ENCODE peak calls at places on chromosomes 12 and 14, in four cellular contexts. One of them, this sample, is unnamed.

GRCh38 chr12:54032627-54033100 is at the start of gene HOXC5:
- DNase-seq in GM20000: peak; percentile 93
- DNase-seq in mesothelial cell of epicardium: no peak
- DNase-seq in cardiac muscle cell: peak; percentile 69
- DNase-seq in this sample: peak; percentile 89

GRCh38 chr12:22447223-22447622 is 97.1 kb downstream of the C2CD5 start:
- DNase-seq in GM20000: no peak
- DNase-seq in mesothelial cell of epicardium: no peak
- DNase-seq in cardiac muscle cell: no peak
- DNase-seq in this sample: no peak

GRCh38 chr12:93829073-93829472 is 151.9 kb downstream of the CRADD start:
- DNase-seq in GM20000: no peak
- DNase-seq in mesothelial cell of epicardium: no peak
- DNase-seq in cardiac muscle cell: no peak
- DNase-seq in this sample: no peak

GRCh38 chr12:24416423-24417109 is 467.1 kb upstream of the SOX5 start:
- DNase-seq in cardiac muscle cell: no peak
- DNase-seq in GM20000: no peak
- DNase-seq in mesothelial cell of epicardium: no peak
- DNase-seq in this sample: no peak

GRCh38 chr14:57492859-57493258 is 798 bp downstream of the CCDC198 start:
- DNase-seq in mesothelial cell of epicardium: no peak
- DNase-seq in GM20000: no peak
- DNase-seq in cardiac muscle cell: no peak
- DNase-seq in this sample: no peak

GRCh38 chr12:94244165-94245133 is 96.1 kb downstream of the PLXNC1 start:
- DNase-seq in cardiac muscle cell: no peak
- DNase-seq in GM20000: peak; percentile 52
- DNase-seq in mesothelial cell of epicardium: no peak
- DNase-seq in this sample: no peak

GRCh38 chr12:79682593-79682992 is 8.2 kb downstream of the PAWR start:
- DNase-seq in GM20000: no peak
- DNase-seq in mesothelial cell of epicardium: no peak
- DNase-seq in cardiac muscle cell: no peak
- DNase-seq in this sample: no peak

GRCh38 chr14:61569308-61569707 is 126.0 kb upstream of the HIF1A start:
- DNase-seq in GM20000: peak; percentile 28
- DNase-seq in mesothelial cell of epicardium: no peak
- DNase-seq in cardiac muscle cell: no peak
- DNase-seq in this sample: no peak

GRCh38 chr14:61535032-61535431 is 160.3 kb upstream of the HIF1A start:
- DNase-seq in mesothelial cell of epicardium: no peak
- DNase-seq in GM20000: no peak
- DNase-seq in cardiac muscle cell: no peak
- DNase-seq in this sample: no peak

GRCh38 chr12:105330938-105331804 is 680 bp downstream of the C12orf75 start:
- DNase-seq in mesothelial cell of epicardium: peak; percentile 24
- DNase-seq in cardiac muscle cell: no peak
- DNase-seq in GM20000: peak; percentile 39
- DNase-seq in this sample: peak; percentile 71

GRCh38 chr14:90368946-90369721 is 27.7 kb upstream of the CALM1 start:
- DNase-seq in mesothelial cell of epicardium: no peak
- DNase-seq in cardiac muscle cell: no peak
- DNase-seq in GM20000: no peak
- DNase-seq in this sample: no peak

GRCh38 chr12:12153596-12153995 is 82.9 kb downstream of the BCL2L14 start:
- DNase-seq in cardiac muscle cell: no peak
- DNase-seq in GM20000: no peak
- DNase-seq in mesothelial cell of epicardium: no peak
- DNase-seq in this sample: no peak
- TF ChIP-seq CTCF in cardiac muscle cell: no peak
- TF ChIP-seq CTCF in GM20000: no peak
- TF ChIP-seq CTCF in mesothelial cell of epicardium: no peak
- TF ChIP-seq CTCF in this sample: no peak

GRCh38 chr14:100541621-100542560 is 45.3 kb downstream of the BEGAIN start:
- DNase-seq in cardiac muscle cell: no peak
- DNase-seq in mesothelial cell of epicardium: no peak
- DNase-seq in GM20000: no peak
- DNase-seq in this sample: no peak

GRCh38 chr14:100539766-100540140 is 47.5 kb downstream of the BEGAIN start:
- DNase-seq in cardiac muscle cell: no peak
- DNase-seq in GM20000: no peak
- DNase-seq in mesothelial cell of epicardium: no peak
- DNase-seq in this sample: no peak

GRCh38 chr14:100539319-100539645 is 47.9 kb downstream of the BEGAIN start:
- DNase-seq in GM20000: no peak
- DNase-seq in mesothelial cell of epicardium: no peak
- DNase-seq in cardiac muscle cell: no peak
- DNase-seq in this sample: no peak

GRCh38 chr14:100540926-100541620 is 46.1 kb downstream of the BEGAIN start:
- DNase-seq in mesothelial cell of epicardium: no peak
- DNase-seq in GM20000: no peak
- DNase-seq in cardiac muscle cell: no peak
- DNase-seq in this sample: no peak

DNA sequence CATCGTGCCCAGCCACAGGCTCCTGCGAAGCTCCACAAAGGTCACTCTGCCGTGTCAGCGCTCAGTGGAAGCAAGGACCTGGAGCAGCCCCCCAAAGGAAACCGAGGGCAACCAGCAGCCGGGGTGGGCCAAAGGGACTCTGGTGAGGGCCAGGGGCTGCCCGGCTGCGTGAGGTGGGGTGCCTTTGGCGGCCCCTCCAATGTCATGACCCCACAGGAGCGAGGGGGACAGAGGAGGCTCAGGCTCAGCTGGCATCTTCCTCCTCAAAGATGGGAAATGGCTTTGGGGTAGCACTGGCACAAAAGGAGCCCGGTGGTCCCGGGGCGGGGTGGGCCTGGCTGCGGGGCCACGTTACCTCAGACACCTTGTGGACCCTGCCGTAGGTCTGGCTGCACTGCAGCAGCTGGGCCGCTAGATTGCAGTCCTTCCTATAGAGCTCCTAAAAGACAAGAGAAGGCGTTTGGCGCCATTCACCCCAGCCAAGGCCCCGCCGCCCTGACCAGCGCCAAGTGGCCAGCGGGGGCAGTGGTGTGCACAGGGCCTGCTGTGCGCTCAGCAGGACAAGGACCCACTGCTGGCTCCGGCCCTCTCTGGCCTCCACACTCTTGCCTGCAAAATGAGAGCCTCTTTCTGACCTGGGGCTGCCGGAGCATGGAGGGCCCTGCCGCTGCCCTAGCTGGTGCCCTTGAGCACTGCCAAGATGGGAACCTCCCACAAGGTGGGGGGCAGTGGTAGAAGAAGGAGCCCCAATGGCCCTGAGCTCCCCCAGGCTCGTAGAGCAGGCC is 46.9 kb downstream of the BEGAIN start:
- DNase-seq in GM20000: no peak
- DNase-seq in mesothelial cell of epicardium: no peak
- DNase-seq in cardiac muscle cell: peak; percentile 35
- DNase-seq in this sample: no peak
- TF ChIP-seq CTCF in GM20000: no peak
- TF ChIP-seq CTCF in mesothelial cell of epicardium: no peak
- TF ChIP-seq CTCF in cardiac muscle cell: peak; percentile 33
- TF ChIP-seq CTCF in this sample: peak; percentile 59

GRCh38 chr12:39365364-39366001 is 77.4 kb downstream of the KIF21A start:
- DNase-seq in cardiac muscle cell: no peak
- DNase-seq in mesothelial cell of epicardium: no peak
- DNase-seq in GM20000: no peak
- DNase-seq in this sample: no peak
- TF ChIP-seq CTCF in cardiac muscle cell: peak; percentile 33
- TF ChIP-seq CTCF in mesothelial cell of epicardium: peak; percentile 25
- TF ChIP-seq CTCF in GM20000: no peak
- TF ChIP-seq CTCF in this sample: peak; percentile 37

GRCh38 chr12:125351788-125352187 is 286.6 kb downstream of the AACS start:
- DNase-seq in mesothelial cell of epicardium: no peak
- DNase-seq in cardiac muscle cell: no peak
- DNase-seq in GM20000: no peak
- DNase-seq in this sample: no peak
- TF ChIP-seq CTCF in mesothelial cell of epicardium: peak; percentile 38
- TF ChIP-seq CTCF in cardiac muscle cell: no peak
- TF ChIP-seq CTCF in GM20000: no peak
- TF ChIP-seq CTCF in this sample: no peak

GRCh38 chr12:119156401-119156800 is 22.3 kb upstream of the HSPB8 start:
- DNase-seq in cardiac muscle cell: no peak
- DNase-seq in GM20000: no peak
- DNase-seq in mesothelial cell of epicardium: no peak
- DNase-seq in this sample: no peak
- TF ChIP-seq CTCF in cardiac muscle cell: peak; percentile 36
- TF ChIP-seq CTCF in GM20000: no peak
- TF ChIP-seq CTCF in mesothelial cell of epicardium: no peak
- TF ChIP-seq CTCF in this sample: no peak

GRCh38 chr14:54489318-54489683 is 521 bp upstream of the GMFB start:
- DNase-seq in GM20000: no peak
- DNase-seq in cardiac muscle cell: no peak
- DNase-seq in mesothelial cell of epicardium: no peak
- DNase-seq in this sample: no peak
- TF ChIP-seq CTCF in GM20000: no peak
- TF ChIP-seq CTCF in cardiac muscle cell: no peak
- TF ChIP-seq CTCF in mesothelial cell of epicardium: no peak
- TF ChIP-seq CTCF in this sample: no peak

GRCh38 chr14:99190696-99191662 is 81.0 kb downstream of the BCL11B start:
- DNase-seq in mesothelial cell of epicardium: no peak
- DNase-seq in GM20000: no peak
- DNase-seq in cardiac muscle cell: no peak
- DNase-seq in this sample: no peak
- TF ChIP-seq CTCF in mesothelial cell of epicardium: no peak
- TF ChIP-seq CTCF in GM20000: no peak
- TF ChIP-seq CTCF in cardiac muscle cell: no peak
- TF ChIP-seq CTCF in this sample: peak; percentile 44

DNA sequence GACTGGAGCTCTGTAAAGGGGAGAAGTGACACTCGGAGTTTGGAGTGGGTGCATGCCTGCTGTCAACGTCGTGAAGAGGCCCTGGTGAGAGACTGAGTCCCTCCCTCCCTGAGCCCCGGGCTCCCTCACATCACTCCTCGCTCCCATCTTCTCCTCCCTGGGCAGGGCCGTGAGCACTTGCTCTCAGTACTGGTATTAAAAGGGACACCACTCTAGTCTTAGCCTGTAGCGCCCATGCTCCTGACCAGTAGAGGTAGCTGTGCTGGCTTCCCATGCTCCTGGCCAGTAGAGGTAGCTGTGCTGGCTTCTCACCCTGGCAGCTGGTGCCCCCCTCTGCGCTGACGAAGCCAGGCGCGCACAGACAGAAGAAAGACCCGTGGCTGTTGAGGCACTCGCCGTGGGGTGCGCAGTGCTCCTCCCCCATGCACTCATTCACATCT is 14.7 kb downstream of the ISCA2 start:
- DNase-seq in GM20000: no peak
- DNase-seq in cardiac muscle cell: peak; percentile 55
- DNase-seq in mesothelial cell of epicardium: no peak
- DNase-seq in this sample: peak; percentile 58
- TF ChIP-seq CTCF in GM20000: no peak
- TF ChIP-seq CTCF in cardiac muscle cell: peak; percentile 47
- TF ChIP-seq CTCF in mesothelial cell of epicardium: no peak
- TF ChIP-seq CTCF in this sample: peak; percentile 51

GRCh38 chr12:38911611-38912010 is 6.2 kb upstream of the CPNE8 start:
- DNase-seq in cardiac muscle cell: no peak
- DNase-seq in mesothelial cell of epicardium: no peak
- DNase-seq in GM20000: peak; percentile 15
- DNase-seq in this sample: no peak
- TF ChIP-seq CTCF in cardiac muscle cell: peak; percentile 6
- TF ChIP-seq CTCF in mesothelial cell of epicardium: no peak
- TF ChIP-seq CTCF in GM20000: no peak
- TF ChIP-seq CTCF in this sample: no peak

GRCh38 chr12:46403732-46404097 is 31.1 kb upstream of the SLC38A2 start:
- DNase-seq in cardiac muscle cell: no peak
- DNase-seq in GM20000: no peak
- DNase-seq in mesothelial cell of epicardium: no peak
- DNase-seq in this sample: no peak

GRCh38 chr12:46402451-46402850 is 29.9 kb upstream of the SLC38A2 start:
- DNase-seq in cardiac muscle cell: no peak
- DNase-seq in mesothelial cell of epicardium: no peak
- DNase-seq in GM20000: no peak
- DNase-seq in this sample: no peak

GRCh38 chr12:46400406-46400805 is 27.8 kb upstream of the SLC38A2 start:
- DNase-seq in GM20000: no peak
- DNase-seq in cardiac muscle cell: no peak
- DNase-seq in mesothelial cell of epicardium: no peak
- DNase-seq in this sample: no peak

GRCh38 chr12:46402861-46403731 is 30.5 kb upstream of the SLC38A2 start:
- DNase-seq in GM20000: no peak
- DNase-seq in mesothelial cell of epicardium: no peak
- DNase-seq in cardiac muscle cell: no peak
- DNase-seq in this sample: no peak

GRCh38 chr12:46401703-46402102 is 29.1 kb upstream of the SLC38A2 start:
- DNase-seq in GM20000: no peak
- DNase-seq in cardiac muscle cell: peak; percentile 17
- DNase-seq in mesothelial cell of epicardium: no peak
- DNase-seq in this sample: no peak
- TF ChIP-seq CTCF in GM20000: no peak
- TF ChIP-seq CTCF in cardiac muscle cell: peak; percentile 36
- TF ChIP-seq CTCF in mesothelial cell of epicardium: no peak
- TF ChIP-seq CTCF in this sample: no peak